ENCODE peak calls at places on chromosomes 3 and 15, in eight cellular contexts. R is breast epithelium, M is BJ, U is lower leg skin, B is AG10803, D is IMR-90, K is fibroblast of lung, X is OCI-LY7. E is an unnamed sample.

GRCh38 chr3:25265284-25265683 is 162.8 kb upstream of the RARB start:
- DNase-seq in R (no peak), M (no peak), U (no peak), B (no peak), D (no peak), K (no peak), X (no peak), E (no peak)

GRCh38 chr3:23800731-23801130 is 5.0 kb upstream of the UBE2E1 start:
- DNase-seq in R (no peak), M (no peak), U (no peak), B (peak; percentile 47), D (peak; percentile 39), K (peak; percentile 65), X (peak; percentile 69), E (peak; percentile 70)

GRCh38 chr3:194640829-194641228 is 7.6 kb upstream of the TMEM44 start:
- DNase-seq in R (no peak), M (no peak), U (no peak), B (no peak), D (peak; percentile 9), K (peak; percentile 24), X (peak; percentile 27), E (peak; percentile 17)

GRCh38 chr3:38122712-38123290 is 14.1 kb downstream of the ACAA1 start:
- DNase-seq in R (no peak), M (no peak), U (no peak), B (no peak), D (no peak), K (no peak), X (no peak), E (no peak)

GRCh38 chr3:43001094-43001553 is 22.0 kb downstream of the GASK1A start:
- DNase-seq in R (peak; percentile 83), M (peak; percentile 78), U (peak; percentile 85), B (peak; percentile 96), D (peak; percentile 85), K (peak; percentile 100), X (no peak), E (peak; percentile 99)

GRCh38 chr15:22945071-22945470 is 35.1 kb downstream of the CYFIP1 start:
- DNase-seq in R (no peak), M (no peak), U (no peak), B (no peak), D (no peak), K (no peak), X (no peak), E (no peak)

GRCh38 chr3:142888484-142889262 is at the start of gene PCOLCE2:
- DNase-seq in R (no peak), M (no peak), U (no peak), B (peak; percentile 15), D (no peak), K (no peak), X (no peak), E (peak; percentile 28)

GRCh38 chr15:51699373-51699772 is 18.1 kb downstream of the SCG3 start:
- DNase-seq in R (no peak), M (no peak), U (no peak), B (no peak), D (no peak), K (no peak), X (no peak), E (no peak)

GRCh38 chr15:67840747-67841634 is 1.1 kb upstream of the RNU6-1 start:
- DNase-seq in R (no peak), M (no peak), U (no peak), B (peak; percentile 50), D (peak; percentile 58), K (peak; percentile 55), X (peak; percentile 54), E (peak; percentile 62)

GRCh38 chr15:83248151-83248851 is 36.2 kb downstream of the BNC1 start:
- DNase-seq in R (no peak), M (peak; percentile 8), U (peak; percentile 39), B (peak; percentile 66), D (peak; percentile 68), K (peak; percentile 79), X (peak; percentile 65), E (peak; percentile 80)

GRCh38 chr15:68235022-68235421 is 5.5 kb upstream of the CLN6 start:
- DNase-seq in R (no peak), M (no peak), U (no peak), B (no peak), D (no peak), K (no peak), X (no peak), E (no peak)

GRCh38 chr3:69200384-69201068 is 78.1 kb upstream of the LMOD3 start:
- DNase-seq in R (peak; percentile 45), M (peak; percentile 2), U (peak; percentile 40), B (peak; percentile 3), D (peak; percentile 19), K (peak; percentile 53), X (no peak), E (peak; percentile 49)

GRCh38 chr3:125694761-125695294 is 99.5 kb upstream of the OSBPL11 start:
- DNase-seq in R (no peak), M (no peak), U (no peak), B (no peak), D (no peak), K (no peak), X (no peak), E (no peak)

GRCh38 chr3:14891135-14892132 is 55.9 kb upstream of the NR2C2 start:
- DNase-seq in R (no peak), M (no peak), U (no peak), B (no peak), D (no peak), K (no peak), X (no peak), E (no peak)
- H3K4me3 ChIP-seq in R (no peak overlapping the region), M (no peak overlapping the region), U (no peak overlapping the region), B (no peak overlapping the region), D (no peak overlapping the region), K (no peak overlapping the region), X (no peak overlapping the region), E (no peak overlapping the region)

DNA sequence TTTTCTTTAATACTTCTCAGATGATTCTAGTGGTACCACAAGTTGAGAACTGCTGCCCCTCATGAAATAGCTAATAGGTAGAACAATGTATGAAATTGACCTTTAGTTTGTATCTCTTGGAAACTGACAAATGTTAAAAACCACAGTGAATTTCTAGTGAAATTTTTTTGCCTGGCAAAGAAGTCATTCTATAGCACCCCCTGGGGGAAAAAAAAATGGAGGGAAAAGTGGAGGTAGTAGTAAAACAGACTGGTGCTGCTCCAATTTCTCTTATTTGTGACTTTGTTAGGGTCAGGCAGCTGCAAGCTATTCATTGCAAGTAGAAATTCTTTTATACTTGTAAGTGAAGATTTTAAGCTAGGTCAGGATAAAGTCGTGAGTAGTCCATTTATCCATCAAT is 605.0 kb downstream of the NLGN1 start:
- DNase-seq in R (no peak), M (no peak), U (no peak), B (no peak), D (no peak), K (no peak), X (no peak), E (peak; percentile 5)
- TF ChIP-seq CTCF in R (no peak), M (peak; percentile 28), U (no peak), B (peak; percentile 25), D (peak; percentile 26), K (peak; percentile 26), X (peak; percentile 47), E (no peak)

GRCh38 chr15:90986790-90987507 is 7.4 kb downstream of the PRC1 start:
- DNase-seq in R (no peak), M (no peak), U (no peak), B (no peak), D (no peak), K (no peak), X (peak; percentile 22), E (no peak)

GRCh38 chr15:90987561-90988141 is 6.7 kb downstream of the PRC1 start:
- DNase-seq in R (no peak), M (no peak), U (no peak), B (no peak), D (no peak), K (peak; percentile 8), X (no peak), E (peak; percentile 12)

GRCh38 chr15:90990446-90990845 is 3.9 kb downstream of the PRC1 start:
- DNase-seq in R (no peak), M (no peak), U (no peak), B (no peak), D (no peak), K (no peak), X (no peak), E (no peak)

GRCh38 chr15:90988249-90988648 is 6.1 kb downstream of the PRC1 start:
- DNase-seq in R (no peak), M (no peak), U (no peak), B (no peak), D (no peak), K (peak; percentile 12), X (peak; percentile 12), E (peak; percentile 12)

GRCh38 chr15:90989040-90989768 is 5.1 kb downstream of the PRC1 start:
- DNase-seq in R (no peak), M (no peak), U (no peak), B (no peak), D (no peak), K (no peak), X (peak; percentile 52), E (no peak)
- H3K4me3 ChIP-seq in R (no peak overlapping the region), M (no peak overlapping the region), U (no peak overlapping the region), B (no peak overlapping the region), D (no peak overlapping the region), K (no peak overlapping the region), X (peak overlapping the region; percentile 57), E (no peak overlapping the region)

GRCh38 chr15:72682772-72683171 is 3.2 kb downstream of the HIGD2B start:
- DNase-seq in R (no peak), M (no peak), U (no peak), B (no peak), D (no peak), K (no peak), X (no peak), E (no peak)

GRCh38 chr15:72690938-72691337 is 4.9 kb downstream of the BBS4 start:
- DNase-seq in R (no peak), M (no peak), U (no peak), B (no peak), D (no peak), K (no peak), X (peak; percentile 63), E (no peak)

GRCh38 chr15:72685301-72685924 is 569 bp downstream of the HIGD2B start:
- DNase-seq in R (no peak), M (no peak), U (no peak), B (no peak), D (peak; percentile 1), K (peak; percentile 6), X (no peak), E (no peak)

GRCh38 chr15:72688697-72689096 is 2.7 kb downstream of the BBS4 start:
- DNase-seq in R (no peak), M (no peak), U (no peak), B (no peak), D (no peak), K (no peak), X (no peak), E (no peak)

DNA sequence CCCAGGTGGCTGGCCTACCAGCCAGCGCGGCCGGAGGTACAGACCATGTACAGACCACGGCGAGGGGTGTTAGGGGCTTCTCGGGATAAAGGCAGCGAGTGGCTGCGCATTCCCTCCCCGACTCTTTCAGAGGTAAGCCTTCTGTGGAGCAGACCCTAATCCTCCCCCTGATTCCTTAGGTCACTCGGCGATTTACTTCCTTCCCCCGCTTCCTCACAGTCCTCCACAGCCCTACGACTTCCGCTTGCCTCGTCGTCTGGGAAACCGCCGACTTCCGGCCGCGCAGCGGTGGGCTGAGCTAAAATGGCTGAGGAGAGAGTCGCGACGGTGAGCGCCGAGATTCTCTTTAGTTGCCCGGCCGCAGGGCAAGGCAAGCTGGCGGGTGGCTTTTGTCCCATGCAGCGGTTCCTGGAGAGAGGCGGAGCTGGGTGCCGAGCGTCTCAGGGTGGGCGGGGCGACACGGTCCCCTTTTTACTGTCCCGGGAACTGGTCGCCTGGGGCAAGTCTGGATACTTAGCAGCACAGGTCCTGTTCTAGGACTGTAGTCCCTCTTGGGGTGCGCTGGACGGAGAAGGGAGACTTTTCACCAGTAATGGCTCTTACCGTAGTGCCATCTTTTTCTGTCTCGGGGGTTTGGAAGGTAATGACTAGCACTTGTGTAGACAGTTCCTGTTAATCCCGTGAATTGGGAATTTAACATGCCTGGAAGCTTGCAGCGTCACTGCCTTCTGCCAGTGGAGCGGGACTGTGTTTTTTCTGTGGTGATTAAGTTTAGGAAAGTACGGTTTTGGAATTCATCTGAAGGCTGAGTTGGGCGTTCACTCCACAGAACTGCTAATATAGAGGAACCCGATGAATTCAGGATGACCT is at the start of the genes BBS4 and HIGD2B:
- DNase-seq in R (peak; percentile 88), M (peak; percentile 49), U (peak; percentile 82), B (peak; percentile 83), D (peak; percentile 83), K (peak; percentile 83), X (peak; percentile 90), E (peak; percentile 81)
- TF ChIP-seq CTCF in R (no peak), M (no peak), U (no peak), B (no peak), D (no peak), K (no peak), X (no peak), E (no peak)